ENCODE peak calls at places on chromosomes 6 and 20, in nine cellular contexts. E, K, W, T, J, F, V, P and H are unnamed samples.

GRCh38 chr20:36035720-36036119 is 67.3 kb downstream of the CNBD2 start:
- DNase-seq in E (no peak), K (no peak), W (no peak), T (no peak), J (no peak), F (no peak), V (no peak), P (no peak), H (no peak)

GRCh38 chr6:71737953-71738352 is 148.4 kb upstream of the RIMS1 start:
- DNase-seq in E (no peak), K (no peak), W (no peak), T (no peak), J (no peak), F (no peak), V (no peak), P (no peak), H (no peak)

GRCh38 chr6:108127826-108128225 is 38.0 kb upstream of the NR2E1 start:
- DNase-seq in E (peak; percentile 69), K (no peak), W (no peak), T (no peak), J (no peak), F (no peak), V (no peak), P (no peak), H (no peak)

GRCh38 chr6:26401389-26401986 is 587 bp upstream of the BTN3A1 start:
- DNase-seq in E (no peak), K (no peak), W (no peak), T (no peak), J (no peak), F (no peak), V (no peak), P (no peak), H (no peak)

GRCh38 chr6:110944681-110945151 is 13.8 kb upstream of the GTF3C6 start:
- DNase-seq in E (no peak), K (no peak), W (no peak), T (no peak), J (no peak), F (peak; percentile 86), V (no peak), P (no peak), H (no peak)

GRCh38 chr20:45890077-45890996 is 671 bp downstream of the NEURL2 start:
- DNase-seq in E (peak; percentile 88), K (peak; percentile 91), W (no peak), T (peak; percentile 69), J (peak; percentile 35), F (peak; percentile 84), V (no peak), P (peak; percentile 83), H (no peak)

GRCh38 chr6:14360565-14360964 is 243.0 kb downstream of the CD83 start:
- DNase-seq in E (no peak), K (no peak), W (no peak), T (no peak), J (no peak), F (no peak), V (no peak), P (no peak), H (no peak)

GRCh38 chr6:29967379-29968010 is 25.2 kb downstream of the HLA-A start:
- DNase-seq in E (peak; percentile 85), K (no peak), W (no peak), T (no peak), J (peak; percentile 33), F (peak; percentile 13), V (no peak), P (peak; percentile 74), H (no peak)

GRCh38 chr20:43666376-43667328 is at the start of gene MYBL2:
- DNase-seq in E (peak; percentile 43), K (peak; percentile 90), W (no peak), T (peak; percentile 60), J (peak; percentile 60), F (peak; percentile 33), V (peak; percentile 60), P (peak; percentile 66), H (peak; percentile 47)

GRCh38 chr20:25282796-25283195 is 34.9 kb downstream of the PYGB start:
- DNase-seq in E (no peak), K (no peak), W (no peak), T (no peak), J (no peak), F (no peak), V (no peak), P (no peak), H (no peak)

GRCh38 chr20:4936851-4937412 is 64.4 kb downstream of the SLC23A2 start:
- DNase-seq in E (no peak), K (no peak), W (no peak), T (no peak), J (no peak), F (no peak), V (no peak), P (no peak), H (no peak)

GRCh38 chr20:844473-845225 is 11.1 kb downstream of the FAM110A start:
- DNase-seq in E (peak; percentile 95), K (peak; percentile 97), W (peak; percentile 73), T (peak; percentile 76), J (peak; percentile 96), F (peak; percentile 90), V (peak; percentile 88), P (peak; percentile 96), H (peak; percentile 79)

GRCh38 chr20:46631212-46631869 is 19.9 kb downstream of the SLC13A3 start:
- DNase-seq in E (peak; percentile 61), K (no peak), W (no peak), T (no peak), J (no peak), F (no peak), V (no peak), P (peak; percentile 38), H (no peak)

GRCh38 chr20:19737025-19737424 is 21.0 kb upstream of the RIN2 start:
- DNase-seq in E (peak; percentile 16), K (no peak), W (no peak), T (no peak), J (no peak), F (peak; percentile 39), V (no peak), P (no peak), H (no peak)

GRCh38 chr6:3835055-3835731 is 14.0 kb upstream of the FAM50B start:
- DNase-seq in E (peak; percentile 79), K (no peak), W (no peak), T (no peak), J (no peak), F (no peak), V (no peak), P (peak; percentile 37), H (no peak)

GRCh38 chr6:26330835-26331808 is 33.9 kb upstream of the BTN3A2 start:
- DNase-seq in E (no peak), K (no peak), W (no peak), T (no peak), J (peak; percentile 61), F (peak; percentile 52), V (no peak), P (no peak), H (no peak)

GRCh38 chr6:155201461-155202226 is 62.2 kb upstream of the CLDN20 start:
- DNase-seq in E (no peak), K (no peak), W (no peak), T (no peak), J (peak; percentile 65), F (peak; percentile 89), V (no peak), P (no peak), H (no peak)

GRCh38 chr6:116152620-116153019 is 26.7 kb upstream of the COL10A1 start:
- DNase-seq in E (no peak), K (no peak), W (no peak), T (no peak), J (no peak), F (no peak), V (no peak), P (no peak), H (no peak)

GRCh38 chr20:34433391-34433790 is 70.3 kb downstream of the ITCH start:
- DNase-seq in E (no peak), K (no peak), W (no peak), T (no peak), J (no peak), F (no peak), V (no peak), P (no peak), H (no peak)

GRCh38 chr6:90953405-90954161 is 366.7 kb upstream of the MAP3K7 start:
- DNase-seq in E (no peak), K (no peak), W (no peak), T (no peak), J (no peak), F (no peak), V (no peak), P (no peak), H (no peak)

GRCh38 chr6:163414367-163415175 is at the start of gene QKI:
- DNase-seq in E (peak; percentile 86), K (peak; percentile 82), W (peak; percentile 48), T (peak; percentile 51), J (peak; percentile 21), F (peak; percentile 77), V (peak; percentile 78), P (peak; percentile 84), H (peak; percentile 57)

GRCh38 chr6:32079566-32080290 is 29.4 kb downstream of the TNXB start:
- DNase-seq in E (no peak), K (no peak), W (no peak), T (no peak), J (no peak), F (no peak), V (no peak), P (no peak), H (no peak)

GRCh38 chr20:57662313-57663240 is 42.4 kb upstream of the ZBP1 start:
- DNase-seq in E (no peak), K (no peak), W (no peak), T (no peak), J (no peak), F (no peak), V (no peak), P (peak; percentile 22), H (no peak)

GRCh38 chr20:18087054-18087453 is 29.3 kb upstream of the OVOL2 start:
- DNase-seq in E (no peak), K (no peak), W (no peak), T (no peak), J (no peak), F (no peak), V (no peak), P (no peak), H (no peak)

GRCh38 chr20:9166153-9166780 is 97.4 kb downstream of the PLCB4 start:
- DNase-seq in E (no peak), K (no peak), W (no peak), T (no peak), J (peak; percentile 41), F (no peak), V (no peak), P (no peak), H (no peak)

GRCh38 chr6:10151144-10151915 is 263.5 kb downstream of the TFAP2A start:
- DNase-seq in E (no peak), K (no peak), W (no peak), T (no peak), J (no peak), F (no peak), V (no peak), P (no peak), H (no peak)

GRCh38 chr6:55528624-55529023 is 50.4 kb downstream of the HMGCLL1 start:
- DNase-seq in E (peak; percentile 40), K (no peak), W (no peak), T (no peak), J (no peak), F (peak; percentile 33), V (no peak), P (no peak), H (no peak)

GRCh38 chr6:69935079-69935478 is 68.7 kb downstream of the COL19A1 start:
- DNase-seq in E (no peak), K (no peak), W (no peak), T (no peak), J (no peak), F (no peak), V (no peak), P (no peak), H (no peak)

GRCh38 chr20:49595811-49596545 is 28.0 kb upstream of the PTGIS start:
- DNase-seq in E (no peak), K (no peak), W (no peak), T (no peak), J (no peak), F (peak; percentile 81), V (no peak), P (no peak), H (no peak)

GRCh38 chr6:149990109-149990671 is 26.4 kb downstream of the ULBP1 start:
- DNase-seq in E (no peak), K (no peak), W (no peak), T (no peak), J (no peak), F (no peak), V (no peak), P (no peak), H (no peak)

GRCh38 chr6:33750244-33750991 is 3.7 kb upstream of the IP6K3 start:
- DNase-seq in E (no peak), K (no peak), W (no peak), T (no peak), J (no peak), F (no peak), V (no peak), P (no peak), H (no peak)